ENCODE peak calls at places on chromosome 13, in five cellular contexts. L is heart left ventricle, F is Daoy, H is PC-3, I is substantia nigra. O is an unnamed sample.

GRCh38 chr13:28286263-28286662 is 147.9 kb downstream of the PAN3 start:
- DNase-seq in F (no peak), L (no peak), H (no peak), I (no peak), O (peak; percentile 41)

GRCh38 chr13:47800593-47800992 is 200.5 kb downstream of the SUCLA2 start:
- DNase-seq in I (no peak), H (no peak), L (no peak), F (no peak), O (no peak)

GRCh38 chr13:110329798-110330461 is 22.8 kb downstream of the COL4A2 start:
- DNase-seq in H (no peak), L (no peak), I (no peak), F (peak; percentile 76), O (no peak)

GRCh38 chr13:31896427-31896826 is 135.1 kb upstream of the FRY start:
- DNase-seq in L (peak; percentile 35), I (no peak), F (peak; percentile 46), H (no peak), O (no peak)

GRCh38 chr13:30791354-30791921 is 56.1 kb downstream of the ALOX5AP start:
- DNase-seq in I (no peak), F (no peak), H (no peak), L (peak; percentile 54), O (no peak)

GRCh38 chr13:92807343-92807742 is 419.3 kb upstream of the GPC6 start:
- DNase-seq in H (no peak), L (no peak), I (no peak), F (no peak), O (no peak)

GRCh38 chr13:40983269-40983668 is 35.8 kb downstream of the ELF1 start:
- DNase-seq in L (no peak), H (no peak), I (no peak), F (no peak), O (no peak)

GRCh38 chr13:42747399-42747873 is 33.9 kb upstream of the FAM216B start:
- DNase-seq in I (no peak), L (no peak), H (peak; percentile 64), F (peak; percentile 22), O (no peak)

GRCh38 chr13:111516712-111517640 is 196.5 kb downstream of the TEX29 start:
- DNase-seq in I (no peak), L (no peak), H (no peak), F (no peak), O (no peak)

GRCh38 chr13:30442854-30443379 is 20.6 kb downstream of the UBE2L5 start:
- DNase-seq in L (no peak), H (no peak), F (no peak), I (no peak), O (no peak)

GRCh38 chr13:51644649-51645048 is 60.4 kb downstream of the WDFY2 start:
- DNase-seq in I (no peak), H (peak; percentile 30), F (no peak), L (no peak), O (no peak)

GRCh38 chr13:37495046-37495445 is 103.5 kb downstream of the POSTN start:
- DNase-seq in F (no peak), I (no peak), L (no peak), H (peak; percentile 64), O (no peak)

GRCh38 chr13:85709721-85710120 is 89.5 kb downstream of the SLITRK6 start:
- DNase-seq in I (no peak), H (peak; percentile 57), L (no peak), F (no peak), O (no peak)

GRCh38 chr13:66040506-66040905 is 1189.6 kb downstream of the PCDH9 start:
- DNase-seq in F (no peak), L (no peak), H (no peak), I (no peak), O (no peak)

GRCh38 chr13:109790951-109791605 is 4.7 kb upstream of the IRS2 start:
- DNase-seq in L (no peak), I (no peak), F (peak; percentile 20), H (peak; percentile 58), O (peak; percentile 25)

GRCh38 chr13:36131215-36131930 is at the start of gene DCLK1:
- DNase-seq in H (no peak), F (peak; percentile 79), L (peak; percentile 65), I (peak; percentile 33), O (no peak)

GRCh38 chr13:60165391-60166099 is 1.8 kb upstream of the DIAPH3 start:
- DNase-seq in L (no peak), I (no peak), H (no peak), F (no peak), O (no peak)

GRCh38 chr13:29754486-29754806 is 96.0 kb downstream of the UBL3 start:
- DNase-seq in F (peak; percentile 48), I (no peak), H (peak; percentile 28), L (no peak), O (peak; percentile 16)

GRCh38 chr13:61247149-61247936 is 168.3 kb downstream of the PCDH20 start:
- DNase-seq in L (no peak), H (no peak), F (no peak), I (no peak), O (no peak)

GRCh38 chr13:97723655-97724054 is 229.8 kb upstream of the IPO5 start:
- DNase-seq in L (no peak), H (no peak), F (no peak), I (no peak), O (no peak)

GRCh38 chr13:90448466-90449037 is 898.9 kb upstream of the MIR17HG start:
- DNase-seq in H (no peak), I (no peak), F (no peak), L (no peak), O (no peak)

GRCh38 chr13:112709825-112710783 is 20.3 kb downstream of the ATP11A start:
- DNase-seq in L (no peak), I (no peak), F (no peak), H (no peak), O (no peak)

GRCh38 chr13:106530209-106530906 is 5.1 kb downstream of the EFNB2 start:
- DNase-seq in I (no peak), F (no peak), H (peak; percentile 63), L (no peak), O (no peak)

GRCh38 chr13:52955505-52955904 is 73.1 kb upstream of the OLFM4 start:
- DNase-seq in F (no peak), L (no peak), H (no peak), I (no peak), O (no peak)

GRCh38 chr13:94825507-94825906 is 113.2 kb upstream of the SOX21 start:
- DNase-seq in F (no peak), L (peak; percentile 57), H (no peak), I (peak; percentile 76), O (no peak)

GRCh38 chr13:36344886-36345437 is 1.2 kb downstream of the SPART start:
- DNase-seq in L (no peak), F (peak; percentile 19), I (no peak), H (no peak), O (peak; percentile 51)

GRCh38 chr13:100138859-100139491 is 50.1 kb downstream of the PCCA start:
- DNase-seq in I (no peak), F (no peak), H (no peak), L (no peak), O (no peak)

GRCh38 chr13:50037788-50038187 is 22.5 kb downstream of the KCNRG start:
- DNase-seq in L (no peak), F (no peak), H (no peak), I (no peak), O (no peak)

GRCh38 chr13:101576977-101577376 is 124.5 kb downstream of the ITGBL1 start:
- DNase-seq in H (no peak), L (no peak), I (no peak), F (no peak), O (no peak)

GRCh38 chr13:48333976-48334375 is 30.4 kb downstream of the RB1 start:
- DNase-seq in L (no peak), F (no peak), H (peak; percentile 79), I (no peak), O (no peak)

GRCh38 chr13:80577951-80578670 is 237.2 kb upstream of the SPRY2 start:
- DNase-seq in L (peak; percentile 23), F (no peak), I (no peak), H (no peak), O (no peak)

GRCh38 chr13:33279898-33280549 is 5.5 kb downstream of the STARD13 start:
- DNase-seq in L (no peak), I (no peak), F (peak; percentile 81), H (peak; percentile 95), O (no peak)

GRCh38 chr13:109595466-109595865 is 190.9 kb downstream of the IRS2 start:
- DNase-seq in F (no peak), L (no peak), H (no peak), I (no peak), O (no peak)

GRCh38 chr13:33940898-33941297 is 122.9 kb downstream of the RFC3 start:
- DNase-seq in H (no peak), L (no peak), F (no peak), I (no peak), O (no peak)

GRCh38 chr13:44834404-44834803 is 154.9 kb downstream of the NUFIP1 start:
- DNase-seq in L (no peak), F (no peak), H (no peak), I (no peak), O (no peak)

GRCh38 chr13:52022355-52022754 is 2.1 kb upstream of the UTP14C start:
- DNase-seq in H (no peak), L (no peak), I (no peak), F (no peak), O (no peak)

GRCh38 chr13:101144808-101145419 is 271.4 kb downstream of the NALCN start:
- DNase-seq in I (no peak), L (no peak), F (peak; percentile 38), H (peak; percentile 74), O (peak; percentile 53)

O was measured in Jurkat, Clone E6-1.